ENCODE peak calls at places on chromosomes 13 and 19, in four cellular contexts. One of them, this sample, is unnamed. For H3K27me3, the result is how much of the 10 kb centered on the place peaks cover.

GRCh38 chr19:36128392-36128736 is 11.5 kb upstream of the CAPNS1 start:
- DNase-seq in breast epithelium: no peak
- DNase-seq in HCT116: no peak
- DNase-seq in HL-60: peak
- DNase-seq in this sample: no peak

GRCh38 chr13:53781941-53782340 is 753.3 kb downstream of the OLFM4 start:
- DNase-seq in breast epithelium: no peak
- DNase-seq in HCT116: no peak
- DNase-seq in HL-60: no peak
- DNase-seq in this sample: no peak

GRCh38 chr19:17021793-17022590 is 4.6 kb downstream of the CPAMD8 start:
- DNase-seq in breast epithelium: no peak
- DNase-seq in HCT116: no peak
- DNase-seq in HL-60: peak
- DNase-seq in this sample: no peak

GRCh38 chr13:31409678-31410356 is 210.0 kb downstream of the B3GLCT start:
- DNase-seq in breast epithelium: no peak
- DNase-seq in HCT116: no peak
- DNase-seq in HL-60: no peak
- DNase-seq in this sample: no peak

GRCh38 chr19:20051841-20052768 is 12.8 kb upstream of the ZNF682 start:
- DNase-seq in breast epithelium: peak
- DNase-seq in HCT116: no peak
- DNase-seq in HL-60: peak
- DNase-seq in this sample: peak

GRCh38 chr19:56297010-56297409 is 17.6 kb downstream of the ZSCAN5A start:
- DNase-seq in breast epithelium: no peak
- DNase-seq in HCT116: no peak
- DNase-seq in HL-60: no peak
- DNase-seq in this sample: no peak

GRCh38 chr19:13073263-13073662 is 29.4 kb downstream of the LYL1 start:
- DNase-seq in breast epithelium: no peak
- DNase-seq in HCT116: no peak
- DNase-seq in HL-60: no peak
- DNase-seq in this sample: no peak

GRCh38 chr13:67063036-67063435 is 167.1 kb downstream of the PCDH9 start:
- DNase-seq in breast epithelium: no peak
- DNase-seq in HCT116: no peak
- DNase-seq in HL-60: no peak
- DNase-seq in this sample: no peak

GRCh38 chr19:10952809-10953208 is 8.0 kb upstream of the SMARCA4 start:
- DNase-seq in breast epithelium: peak
- DNase-seq in HCT116: peak
- DNase-seq in HL-60: no peak
- DNase-seq in this sample: no peak

GRCh38 chr19:41013359-41013758 is 22.3 kb downstream of the CYP2B6 start:
- DNase-seq in breast epithelium: no peak
- DNase-seq in HCT116: no peak
- DNase-seq in HL-60: no peak
- DNase-seq in this sample: no peak

GRCh38 chr13:31965361-31966066 is 66.1 kb upstream of the FRY start:
- DNase-seq in breast epithelium: no peak
- DNase-seq in HCT116: no peak
- DNase-seq in HL-60: no peak
- DNase-seq in this sample: no peak

GRCh38 chr19:56538761-56539263 is at the start of gene ZFP28:
- DNase-seq in breast epithelium: no peak
- DNase-seq in HCT116: no peak
- DNase-seq in HL-60: peak
- DNase-seq in this sample: no peak

GRCh38 chr19:3373971-3374368 is 7.6 kb downstream of the NFIC start:
- DNase-seq in breast epithelium: no peak
- DNase-seq in HCT116: no peak
- DNase-seq in HL-60: no peak
- DNase-seq in this sample: no peak

GRCh38 chr13:37382156-37382555 is 216.4 kb downstream of the POSTN start:
- DNase-seq in breast epithelium: no peak
- DNase-seq in HCT116: no peak
- DNase-seq in HL-60: no peak
- DNase-seq in this sample: no peak

GRCh38 chr19:4375620-4376228 is 24.6 kb downstream of the SH3GL1 start:
- DNase-seq in breast epithelium: no peak
- DNase-seq in HCT116: no peak
- DNase-seq in HL-60: peak
- DNase-seq in this sample: no peak

GRCh38 chr13:107864543-107865460 is 350.5 kb downstream of the LIG4 start:
- DNase-seq in breast epithelium: no peak
- DNase-seq in HCT116: no peak
- DNase-seq in HL-60: no peak
- DNase-seq in this sample: no peak

GRCh38 chr19:41540041-41540695 is 35.8 kb upstream of the CEACAM21 start:
- DNase-seq in breast epithelium: no peak
- DNase-seq in HCT116: no peak
- DNase-seq in HL-60: no peak
- DNase-seq in this sample: no peak

GRCh38 chr13:98889419-98890079 is 88.3 kb downstream of the DOCK9 start:
- DNase-seq in breast epithelium: no peak
- DNase-seq in HCT116: no peak
- DNase-seq in HL-60: no peak
- DNase-seq in this sample: no peak

GRCh38 chr13:106104281-106104901 is 431.1 kb downstream of the EFNB2 start:
- DNase-seq in breast epithelium: no peak
- DNase-seq in HCT116: peak
- DNase-seq in HL-60: no peak
- DNase-seq in this sample: no peak

GRCh38 chr19:3358919-3359849 is 7.2 kb upstream of the NFIC start:
- DNase-seq in breast epithelium: no peak
- DNase-seq in HCT116: no peak
- DNase-seq in HL-60: peak
- DNase-seq in this sample: peak

GRCh38 chr13:101383595-101383994 is 32.7 kb downstream of the NALCN start:
- DNase-seq in breast epithelium: no peak
- DNase-seq in HCT116: no peak
- DNase-seq in HL-60: no peak
- DNase-seq in this sample: no peak

GRCh38 chr19:17259934-17260333 is 4.6 kb downstream of the USHBP1 start:
- DNase-seq in breast epithelium: no peak
- DNase-seq in HCT116: no peak
- DNase-seq in HL-60: no peak
- DNase-seq in this sample: no peak

GRCh38 chr19:35195822-35196221 is 32.7 kb downstream of the FAM187B start:
- DNase-seq in breast epithelium: no peak
- DNase-seq in HCT116: no peak
- DNase-seq in HL-60: no peak
- DNase-seq in this sample: peak

GRCh38 chr19:17329061-17329767 is 5.4 kb downstream of the ANO8 start:
- DNase-seq in breast epithelium: no peak
- DNase-seq in HCT116: no peak
- DNase-seq in HL-60: no peak
- DNase-seq in this sample: no peak

GRCh38 chr19:19956431-19957075 is 55.8 kb downstream of the ZNF93 start:
- DNase-seq in breast epithelium: no peak
- DNase-seq in HCT116: no peak
- DNase-seq in HL-60: no peak
- DNase-seq in this sample: no peak

GRCh38 chr13:85230754-85231153 is 568.5 kb downstream of the SLITRK6 start:
- DNase-seq in breast epithelium: no peak
- DNase-seq in HCT116: no peak
- DNase-seq in HL-60: no peak
- DNase-seq in this sample: no peak

GRCh38 chr19:2587001-2587719 is 111.2 kb downstream of the GADD45B start:
- DNase-seq in breast epithelium: peak
- DNase-seq in HCT116: no peak
- DNase-seq in HL-60: no peak
- DNase-seq in this sample: no peak

GRCh38 chr13:34523401-34523800 is 418.7 kb upstream of the NBEA start:
- DNase-seq in breast epithelium: no peak
- DNase-seq in HCT116: no peak
- DNase-seq in HL-60: no peak
- DNase-seq in this sample: no peak

GRCh38 chr19:3132971-3133792 is 2.7 kb upstream of the GNA15 start:
- DNase-seq in breast epithelium: no peak
- DNase-seq in HCT116: no peak
- DNase-seq in HL-60: peak
- DNase-seq in this sample: no peak

GRCh38 chr13:44470623-44471562 is 97.3 kb downstream of the SERP2 start:
- DNase-seq in breast epithelium: no peak
- DNase-seq in HCT116: peak
- DNase-seq in HL-60: no peak
- DNase-seq in this sample: no peak

GRCh38 chr19:12779162-12779993 is 4.0 kb upstream of the HOOK2 start:
- DNase-seq in breast epithelium: no peak
- DNase-seq in HCT116: no peak
- DNase-seq in HL-60: no peak
- DNase-seq in this sample: no peak

GRCh38 chr19:55440411-55441105 is 2.5 kb downstream of the SHISA7 start:
- DNase-seq in breast epithelium: no peak
- DNase-seq in HCT116: no peak
- DNase-seq in HL-60: no peak
- DNase-seq in this sample: no peak

GRCh38 chr19:46728693-46729339 is 11.9 kb upstream of the PRKD2 start:
- DNase-seq in breast epithelium: no peak
- DNase-seq in HCT116: no peak
- DNase-seq in HL-60: peak
- DNase-seq in this sample: no peak

GRCh38 chr13:97254809-97255208 is 32.7 kb downstream of the MBNL2 start:
- DNase-seq in breast epithelium: no peak
- DNase-seq in HCT116: peak
- DNase-seq in HL-60: no peak
- DNase-seq in this sample: no peak

GRCh38 chr13:64180756-64181155 is 2765.1 kb upstream of the PCDH20 start:
- DNase-seq in breast epithelium: no peak
- DNase-seq in HCT116: no peak
- DNase-seq in HL-60: no peak
- DNase-seq in this sample: no peak

DNA sequence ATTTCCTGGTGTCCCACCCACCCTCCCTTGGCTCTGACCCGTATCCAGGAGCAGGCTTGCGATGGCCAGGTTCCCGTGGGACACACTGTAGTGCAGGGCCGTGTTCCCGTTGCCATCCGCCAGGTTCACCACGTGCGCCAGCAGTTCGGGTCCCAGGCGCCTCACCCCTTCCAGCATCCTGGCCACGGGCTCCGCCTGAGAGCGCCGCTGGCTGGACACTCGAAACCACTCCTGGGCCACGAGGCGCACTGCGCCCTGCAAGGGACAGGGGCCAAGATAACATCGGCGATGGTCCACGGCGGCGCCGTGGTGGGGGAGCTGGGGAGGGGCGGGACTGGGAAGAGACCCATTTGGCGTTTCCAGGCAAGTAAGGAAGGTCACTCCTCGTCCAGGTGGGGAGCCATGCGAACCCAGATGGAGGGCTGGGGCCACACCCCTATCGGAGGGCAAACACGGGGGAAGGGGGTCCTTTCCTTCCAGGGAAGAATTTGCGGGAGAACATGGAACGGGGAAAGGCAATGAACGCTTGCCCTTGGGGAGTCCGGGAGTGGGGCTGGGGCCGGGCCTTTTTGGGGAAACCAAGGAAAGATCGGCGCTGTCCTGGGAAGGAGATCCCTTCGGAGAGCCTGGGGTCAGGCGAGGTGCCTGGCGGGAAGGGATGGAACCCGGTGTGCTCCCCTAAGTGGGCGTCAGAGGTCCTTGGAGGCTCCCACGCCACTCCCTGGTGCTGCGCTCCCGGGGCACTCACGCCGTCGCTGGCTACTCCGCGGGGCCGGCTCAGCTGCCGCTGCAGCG is 9.9 kb downstream of the KANK3 start:
- DNase-seq in breast epithelium: no peak
- DNase-seq in HCT116: no peak
- DNase-seq in HL-60: no peak
- DNase-seq in this sample: no peak
- TF ChIP-seq POLR2AphosphoS5 in breast epithelium: no peak
- TF ChIP-seq POLR2AphosphoS5 in HCT116: no peak
- TF ChIP-seq POLR2AphosphoS5 in HL-60: no peak
- TF ChIP-seq POLR2AphosphoS5 in this sample: no peak

GRCh38 chr13:112983042-112983305 is 14.0 kb downstream of the MCF2L start:
- DNase-seq in breast epithelium: no peak
- DNase-seq in HCT116: no peak
- DNase-seq in HL-60: no peak
- DNase-seq in this sample: no peak
- H3K27me3 ChIP-seq in breast epithelium: under half
- H3K27me3 ChIP-seq in HCT116: under half
- H3K27me3 ChIP-seq in HL-60: under half
- H3K27me3 ChIP-seq in this sample: under half

GRCh38 chr19:48713864-48714755 is 5.4 kb downstream of the MAMSTR start:
- DNase-seq in breast epithelium: peak
- DNase-seq in HCT116: peak
- DNase-seq in HL-60: peak
- DNase-seq in this sample: peak

GRCh38 chr19:48714759-48715261 is 4.7 kb downstream of the MAMSTR start:
- DNase-seq in breast epithelium: no peak
- DNase-seq in HCT116: no peak
- DNase-seq in HL-60: no peak
- DNase-seq in this sample: no peak

GRCh38 chr19:48715276-48715675 is 4.2 kb downstream of the MAMSTR start:
- DNase-seq in breast epithelium: no peak
- DNase-seq in HCT116: no peak
- DNase-seq in HL-60: no peak
- DNase-seq in this sample: no peak

GRCh38 chr19:48711106-48711662 is 8.3 kb downstream of the MAMSTR start:
- DNase-seq in breast epithelium: no peak
- DNase-seq in HCT116: no peak
- DNase-seq in HL-60: no peak
- DNase-seq in this sample: no peak

GRCh38 chr19:48713041-48713863 is 6.3 kb downstream of the MAMSTR start:
- DNase-seq in breast epithelium: no peak
- DNase-seq in HCT116: no peak
- DNase-seq in HL-60: no peak
- DNase-seq in this sample: no peak
- TF ChIP-seq CTCF in breast epithelium: peak
- TF ChIP-seq CTCF in HCT116: no peak
- TF ChIP-seq CTCF in HL-60: no peak
- TF ChIP-seq CTCF in this sample: no peak

GRCh38 chr13:28640861-28641599 is 17.9 kb upstream of the POMP start:
- DNase-seq in breast epithelium: no peak
- DNase-seq in HCT116: no peak
- DNase-seq in HL-60: no peak
- DNase-seq in this sample: no peak
- TF ChIP-seq POLR2AphosphoS5 in breast epithelium: no peak
- TF ChIP-seq POLR2AphosphoS5 in HCT116: no peak
- TF ChIP-seq POLR2AphosphoS5 in HL-60: no peak
- TF ChIP-seq POLR2AphosphoS5 in this sample: peak

DNA sequence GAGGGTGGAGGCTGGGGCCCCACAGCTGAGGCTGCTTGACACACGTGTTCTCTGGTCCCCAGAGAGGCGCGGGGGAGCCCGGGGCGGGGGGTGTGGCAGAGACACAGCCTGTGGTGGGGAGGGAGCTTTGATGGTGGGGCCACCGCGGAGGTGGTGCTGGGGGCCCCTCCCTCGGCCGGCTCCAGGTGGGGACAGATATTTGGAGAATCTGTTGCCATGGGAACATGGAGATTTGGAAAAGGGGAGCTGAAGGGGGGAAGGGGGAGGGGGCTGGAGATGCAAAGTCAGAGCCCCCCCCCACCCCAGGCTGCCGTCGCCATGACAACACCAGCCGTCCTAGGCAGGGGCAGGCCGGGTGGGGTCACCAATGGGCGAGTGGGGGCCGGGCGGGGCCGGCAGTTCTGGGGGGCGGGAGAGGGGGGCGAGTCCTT is 1.2 kb downstream of the PRKCG start:
- DNase-seq in breast epithelium: no peak
- DNase-seq in HCT116: no peak
- DNase-seq in HL-60: no peak
- DNase-seq in this sample: no peak
- H3K27me3 ChIP-seq in breast epithelium: under half
- H3K27me3 ChIP-seq in HCT116: under half
- H3K27me3 ChIP-seq in HL-60: under half
- H3K27me3 ChIP-seq in this sample: under half